ENCODE peak calls at places on chromosome 19, in ten cellular contexts. M is fibroblast of pulmonary artery; G is effector memory CD4-positive, alpha-beta T cell; U is cardiac muscle cell; I is AG04449; J is posterior cingulate gyrus; R is T follicular helper cell; O is sciatic nerve; P is COR-L47; V is fibroblast of the conjunctiva. F is an unnamed sample.

GRCh38 chr19:44608391-44608821 is 5.0 kb upstream of the IGSF23 start:
- DNase-seq in U (no peak), I (peak), V (no peak), G (no peak), J (no peak), M (peak), P (peak), R (no peak), O (no peak), F (no peak)

GRCh38 chr19:14147797-14148605 is 11.6 kb upstream of the ASF1B start:
- DNase-seq in U (peak), G (peak), V (peak), M (peak), O (peak), J (peak), I (no peak), R (peak), P (peak), F (peak)

GRCh38 chr19:56105090-56105701 is 15.9 kb downstream of the ZNF787 start:
- DNase-seq in P (peak), J (peak), U (peak), I (no peak), M (peak), G (peak), R (peak), V (peak), O (peak), F (peak)

GRCh38 chr19:49335071-49335783 is at the start of gene CD37:
- DNase-seq in O (peak), G (no peak), R (peak), M (no peak), U (no peak), P (no peak), J (no peak), V (no peak), I (no peak), F (no peak)

GRCh38 chr19:17306285-17306714 is 628 bp downstream of the MRPL34 start:
- DNase-seq in R (no peak), O (no peak), V (no peak), P (no peak), U (peak), J (no peak), G (no peak), I (no peak), M (no peak), F (no peak)

GRCh38 chr19:50205681-50206138 is 2.3 kb downstream of the MYH14 start:
- DNase-seq in G (no peak), U (no peak), P (no peak), M (no peak), V (no peak), I (no peak), R (no peak), O (no peak), J (no peak), F (no peak)

GRCh38 chr19:17522988-17523872 is 11.8 kb downstream of the PGLS start:
- DNase-seq in V (no peak), R (no peak), I (no peak), J (peak), G (no peak), U (no peak), O (peak), P (no peak), M (no peak), F (no peak)

GRCh38 chr19:43704002-43704705 is 11.7 kb upstream of the IRGC start:
- DNase-seq in G (no peak), R (no peak), P (no peak), J (no peak), V (no peak), M (no peak), I (no peak), U (no peak), O (no peak), F (no peak)

GRCh38 chr19:53624776-53625540 is 6.8 kb upstream of the DPRX start:
- DNase-seq in U (no peak), G (no peak), R (no peak), V (no peak), O (no peak), J (no peak), M (no peak), I (no peak), P (no peak), F (no peak)

GRCh38 chr19:5985098-5985783 is 7.3 kb upstream of the RANBP3 start:
- DNase-seq in I (no peak), M (peak), J (no peak), V (no peak), U (no peak), P (no peak), R (no peak), G (no peak), O (no peak), F (no peak)

GRCh38 chr19:55265723-55266386 is 7.0 kb upstream of the PPP6R1 start:
- DNase-seq in O (no peak), J (no peak), P (no peak), V (no peak), U (no peak), I (no peak), M (no peak), R (no peak), G (no peak), F (no peak)

GRCh38 chr19:5839312-5840017 is at the start of gene FUT6:
- DNase-seq in O (no peak), V (no peak), J (no peak), R (no peak), M (no peak), U (no peak), P (no peak), I (no peak), G (no peak), F (no peak)

GRCh38 chr19:58581227-58582141 is 8.3 kb upstream of the MZF1 start:
- DNase-seq in M (peak), U (peak), P (no peak), O (peak), J (peak), I (no peak), G (peak), V (peak), R (peak), F (no peak)

GRCh38 chr19:8663920-8664670 is 33.7 kb downstream of the NFILZ start:
- DNase-seq in V (no peak), J (no peak), I (no peak), P (no peak), M (no peak), U (no peak), G (no peak), O (no peak), R (no peak), F (no peak)

GRCh38 chr19:51296331-51297093 is 14.9 kb upstream of the IGLON5 start:
- DNase-seq in R (no peak), U (no peak), O (no peak), J (no peak), V (no peak), P (no peak), G (no peak), I (no peak), M (no peak), F (no peak)

GRCh38 chr19:45352914-45353796 is 12.6 kb downstream of the KLC3 start:
- DNase-seq in U (no peak), G (no peak), J (no peak), M (no peak), V (no peak), I (no peak), O (no peak), P (no peak), R (no peak), F (no peak)

GRCh38 chr19:1489463-1489971 is 633 bp downstream of the PCSK4 start:
- DNase-seq in O (peak), J (no peak), M (no peak), P (no peak), G (no peak), R (no peak), U (no peak), V (no peak), I (no peak), F (no peak)

GRCh38 chr19:23283925-23284324 is 33.7 kb upstream of the ZNF724 start:
- DNase-seq in V (peak), M (peak), U (peak), R (peak), P (peak), O (no peak), I (no peak), J (peak), G (peak), F (no peak)

GRCh38 chr19:21587549-21587948 is 82.1 kb downstream of the ZNF429 start:
- DNase-seq in M (no peak), I (no peak), V (no peak), G (no peak), P (no peak), U (no peak), R (no peak), O (no peak), J (no peak), F (no peak)

F was measured in nucleus accumbens.